ENCODE peak calls at places on chromosomes 6 and 20, in six cellular contexts. C, Z, T, W, G and S are unnamed samples.
A peak's percentile ranks its signal among the peaks of the same experiment; 100 is the strongest.

GRCh38 chr20:1038205-1038604 is 36.1 kb upstream of the RSPO4 start:
- DNase-seq in Z (no peak), T (no peak), W (no peak), C (no peak), G (no peak), S (no peak)

GRCh38 chr20:19975436-19975799 is 41.7 kb upstream of the NAA20 start:
- DNase-seq in Z (no peak), T (no peak), W (no peak), C (no peak), G (no peak), S (peak; percentile 58)

GRCh38 chr20:58634818-58635665 is 16.0 kb upstream of the STX16 start:
- DNase-seq in G (no peak), T (no peak), W (peak; percentile 55), Z (peak; percentile 48), C (no peak), S (no peak)

GRCh38 chr20:58450259-58450658 is 61.2 kb downstream of the VAPB start:
- DNase-seq in Z (no peak), W (no peak), C (no peak), G (no peak), T (no peak), S (no peak)

GRCh38 chr20:55744896-55745295 is 260.4 kb downstream of the CBLN4 start:
- DNase-seq in C (no peak), G (no peak), Z (no peak), W (no peak), T (no peak), S (no peak)

GRCh38 chr20:51365670-51366069 is 176.8 kb downstream of the NFATC2 start:
- DNase-seq in T (no peak), Z (no peak), C (no peak), W (no peak), G (no peak), S (no peak)

GRCh38 chr20:55211481-55211880 is 736.1 kb downstream of the DOK5 start:
- DNase-seq in G (no peak), W (no peak), T (no peak), C (no peak), Z (no peak), S (no peak)

GRCh38 chr6:104381907-104382306 is 477.8 kb downstream of the HACE1 start:
- DNase-seq in W (no peak), G (no peak), Z (no peak), T (no peak), C (no peak), S (no peak)

GRCh38 chr6:111626446-111626845 is 20.8 kb upstream of the TRAF3IP2 start:
- DNase-seq in Z (no peak), W (no peak), C (no peak), T (no peak), G (no peak), S (no peak)

GRCh38 chr6:11899645-11900044 is 112.5 kb upstream of the HIVEP1 start:
- DNase-seq in G (no peak), T (no peak), Z (no peak), C (no peak), W (no peak), S (no peak)